ENCODE peak calls at places on chromosomes 6 and 20, in four cellular contexts. H is A549, M is H1, G is K562. K is an unnamed sample.

GRCh38 chr6:51049983-51050877 is 231.6 kb downstream of the TFAP2B start:
- DNase-seq in H (no peak), M (no peak), G (peak; percentile 87), K (no peak)

GRCh38 chr20:11447371-11448100 is 470.2 kb upstream of the BTBD3 start:
- DNase-seq in H (no peak), M (no peak), G (no peak), K (no peak)

GRCh38 chr20:10922941-10923340 is 249.1 kb upstream of the JAG1 start:
- DNase-seq in H (peak; percentile 57), M (no peak), G (no peak), K (no peak)

GRCh38 chr6:79231101-79231500 is 3.4 kb downstream of the HMGN3 start:
- DNase-seq in H (no peak), M (no peak), G (no peak), K (no peak)

GRCh38 chr6:89258912-89259311 is 41.8 kb upstream of the GABRR1 start:
- DNase-seq in H (no peak), M (no peak), G (no peak), K (no peak)

GRCh38 chr6:25279748-25280616 is 808 bp downstream of the CARMIL1 start:
- DNase-seq in H (peak; percentile 44), M (peak; percentile 87), G (peak; percentile 15), K (peak; percentile 30)

GRCh38 chr6:54574671-54575070 is 266.4 kb downstream of the TINAG start:
- DNase-seq in H (no peak), M (no peak), G (no peak), K (no peak)

GRCh38 chr20:34806255-34806654 is 19.2 kb downstream of the NCOA6 start:
- DNase-seq in H (no peak), M (no peak), G (no peak), K (no peak)

DNA sequence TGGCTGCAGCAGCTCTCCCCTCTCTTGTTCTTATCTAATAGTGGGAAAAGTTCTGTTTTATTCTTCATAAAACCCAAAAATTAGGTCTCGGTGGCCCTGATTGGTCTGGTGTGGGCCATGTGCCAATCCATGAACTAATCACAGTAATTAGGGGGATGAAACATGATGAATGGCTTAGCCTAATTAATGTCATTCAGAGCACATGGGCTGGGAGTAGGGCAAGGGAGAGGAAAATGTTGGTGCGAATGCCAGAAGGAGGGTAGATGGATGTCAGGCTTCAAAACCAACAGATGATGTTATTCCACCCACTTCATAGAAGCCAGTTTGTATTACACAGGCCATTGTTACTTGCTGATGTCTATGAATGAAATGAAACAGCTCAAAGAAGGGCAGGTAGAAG is 46.5 kb downstream of the PLEKHG1 start:
- DNase-seq in H (no peak), M (no peak), G (no peak), K (no peak)
- TF ChIP-seq PHF8 in H (no peak), M (no peak), G (no peak), K (no peak)

GRCh38 chr6:39425346-39426056 is 103.0 kb upstream of the KCNK16 start:
- DNase-seq in H (no peak), M (no peak), G (no peak), K (no peak)

GRCh38 chr6:39426057-39426592 is 103.6 kb upstream of the KCNK16 start:
- DNase-seq in H (peak; percentile 23), M (no peak), G (no peak), K (no peak)

GRCh38 chr6:39430446-39430845 is 107.9 kb upstream of the KCNK16 start:
- DNase-seq in H (no peak), M (no peak), G (no peak), K (no peak)

GRCh38 chr6:39430968-39431523 is 108.5 kb upstream of the KCNK16 start:
- DNase-seq in H (no peak), M (peak; percentile 65), G (no peak), K (no peak)

DNA sequence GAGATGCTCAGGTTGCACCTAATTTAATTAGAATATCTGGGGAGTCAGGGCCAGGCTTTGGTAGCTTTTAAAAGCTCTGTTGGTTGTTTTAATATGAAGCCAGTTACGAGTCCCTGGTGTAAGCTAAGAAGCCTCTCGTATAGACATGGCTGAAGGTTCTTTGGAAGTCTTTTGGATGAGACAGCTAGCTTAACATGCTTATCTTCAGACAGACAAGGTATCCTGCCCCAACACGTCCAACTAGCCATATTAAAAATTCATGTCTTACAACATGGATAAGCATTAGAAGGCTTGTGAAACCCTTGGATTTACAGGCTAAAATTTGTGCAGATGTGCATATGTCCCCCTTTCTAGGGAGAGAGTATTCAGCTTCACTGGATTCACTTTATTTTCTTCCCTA is 105.7 kb upstream of the KCNK16 start:
- DNase-seq in H (no peak), M (no peak), G (no peak), K (no peak)
- TF ChIP-seq PHF8 in H (no peak), M (no peak), G (no peak), K (no peak)

DNA sequence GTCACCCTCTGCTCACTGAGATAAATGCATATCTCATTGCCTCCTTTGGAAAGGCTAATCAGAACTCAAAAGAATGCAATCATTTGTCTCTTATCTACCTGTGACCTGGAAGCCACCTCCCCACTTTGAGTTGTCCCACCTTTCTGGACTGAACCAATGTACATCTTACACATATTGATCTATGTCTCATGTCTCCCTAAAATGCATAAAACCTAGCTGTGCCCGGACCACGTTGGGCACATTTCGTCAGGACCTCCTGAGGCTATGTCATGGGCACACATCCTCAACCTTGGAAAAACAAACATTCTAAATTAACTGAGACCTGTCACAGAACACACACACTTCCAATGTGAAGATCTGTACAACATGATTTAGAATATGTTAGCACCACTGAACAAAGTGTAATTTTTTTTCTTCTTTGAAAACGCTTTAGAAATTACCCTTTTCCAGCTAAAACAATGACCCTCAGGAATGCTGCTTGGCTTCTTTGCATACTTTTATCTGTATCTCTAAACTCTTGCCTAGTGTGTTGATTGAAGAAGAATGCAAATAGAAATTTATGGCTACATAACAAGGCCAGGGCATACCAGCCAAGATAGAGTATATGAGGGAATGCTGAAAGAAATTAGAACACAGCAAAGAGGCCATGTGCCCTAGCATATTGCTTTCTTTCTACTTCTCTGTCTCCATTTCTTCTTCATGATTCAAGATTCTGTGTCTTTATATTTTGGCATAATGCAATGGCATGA is 84.6 kb upstream of the DST start:
- DNase-seq in H (no peak), M (no peak), G (no peak), K (peak; percentile 73)
- TF ChIP-seq PHF8 in H (no peak), M (no peak), G (no peak), K (no peak)

GRCh38 chr6:227812-228338 is 64.4 kb upstream of the DUSP22 start:
- DNase-seq in H (no peak), M (no peak), G (no peak), K (no peak)

GRCh38 chr6:226516-227073 is 65.7 kb upstream of the DUSP22 start:
- DNase-seq in H (no peak), M (no peak), G (no peak), K (no peak)

GRCh38 chr6:228881-229651 is 63.2 kb upstream of the DUSP22 start:
- DNase-seq in H (no peak), M (no peak), G (no peak), K (no peak)

GRCh38 chr6:225907-226306 is 66.4 kb upstream of the DUSP22 start:
- DNase-seq in H (no peak), M (no peak), G (no peak), K (no peak)

GRCh38 chr6:227074-227782 is 65.1 kb upstream of the DUSP22 start:
- DNase-seq in H (no peak), M (no peak), G (no peak), K (no peak)
- TF ChIP-seq PHF8 in H (no peak), M (no peak), G (no peak), K (no peak)

GRCh38 chr20:63696628-63697356 is at the start of gene TNFRSF6B:
- DNase-seq in H (no peak), M (peak; percentile 78), G (no peak), K (no peak)
- TF ChIP-seq PHF8 in H (no peak), M (peak; percentile 8), G (no peak), K (peak; percentile 28)